ENCODE peak calls at places on chromosomes 12 and 14, in five cellular contexts. One of them, this sample, is unnamed.

GRCh38 chr12:29253916-29254625 is 105.0 kb downstream of the FAR2 start:
- DNase-seq in CD4-positive, CD25-positive, alpha-beta regulatory T cell: no peak
- DNase-seq in stimulated activated CD4-positive, alpha-beta T cell treated with anti-CD3 and anti-CD28 coated beads, Interleukin-4, amount 100 ng/mL, for 4 hours: no peak
- DNase-seq in K562: no peak
- DNase-seq in head of caudate nucleus: no peak
- DNase-seq in this sample: no peak

GRCh38 chr14:31611778-31612433 is 50.7 kb downstream of the NUBPL start:
- DNase-seq in CD4-positive, CD25-positive, alpha-beta regulatory T cell: no peak
- DNase-seq in stimulated activated CD4-positive, alpha-beta T cell treated with anti-CD3 and anti-CD28 coated beads, Interleukin-4, amount 100 ng/mL, for 4 hours: no peak
- DNase-seq in K562: no peak
- DNase-seq in head of caudate nucleus: no peak
- DNase-seq in this sample: no peak

GRCh38 chr12:74665690-74666089 is 128.1 kb downstream of the ATXN7L3B start:
- DNase-seq in CD4-positive, CD25-positive, alpha-beta regulatory T cell: no peak
- DNase-seq in stimulated activated CD4-positive, alpha-beta T cell treated with anti-CD3 and anti-CD28 coated beads, Interleukin-4, amount 100 ng/mL, for 4 hours: no peak
- DNase-seq in K562: no peak
- DNase-seq in head of caudate nucleus: no peak
- DNase-seq in this sample: no peak

GRCh38 chr12:85277900-85278597 is 2.0 kb upstream of the ALX1 start:
- DNase-seq in CD4-positive, CD25-positive, alpha-beta regulatory T cell: no peak
- DNase-seq in stimulated activated CD4-positive, alpha-beta T cell treated with anti-CD3 and anti-CD28 coated beads, Interleukin-4, amount 100 ng/mL, for 4 hours: no peak
- DNase-seq in K562: no peak
- DNase-seq in head of caudate nucleus: no peak
- DNase-seq in this sample: no peak

GRCh38 chr12:105672171-105672570 is 341.7 kb downstream of the C12orf75 start:
- DNase-seq in CD4-positive, CD25-positive, alpha-beta regulatory T cell: no peak
- DNase-seq in stimulated activated CD4-positive, alpha-beta T cell treated with anti-CD3 and anti-CD28 coated beads, Interleukin-4, amount 100 ng/mL, for 4 hours: no peak
- DNase-seq in K562: no peak
- DNase-seq in head of caudate nucleus: no peak
- DNase-seq in this sample: no peak

GRCh38 chr12:1533602-1534304 is 60.6 kb downstream of the FBXL14 start:
- DNase-seq in CD4-positive, CD25-positive, alpha-beta regulatory T cell: no peak
- DNase-seq in stimulated activated CD4-positive, alpha-beta T cell treated with anti-CD3 and anti-CD28 coated beads, Interleukin-4, amount 100 ng/mL, for 4 hours: no peak
- DNase-seq in K562: peak
- DNase-seq in head of caudate nucleus: no peak
- DNase-seq in this sample: no peak

GRCh38 chr12:104782296-104782695 is 175.8 kb downstream of the SLC41A2 start:
- DNase-seq in CD4-positive, CD25-positive, alpha-beta regulatory T cell: no peak
- DNase-seq in stimulated activated CD4-positive, alpha-beta T cell treated with anti-CD3 and anti-CD28 coated beads, Interleukin-4, amount 100 ng/mL, for 4 hours: no peak
- DNase-seq in K562: no peak
- DNase-seq in head of caudate nucleus: no peak
- DNase-seq in this sample: no peak

GRCh38 chr14:60090864-60091519 is 731 bp upstream of the PCNX4 start:
- DNase-seq in CD4-positive, CD25-positive, alpha-beta regulatory T cell: peak
- DNase-seq in stimulated activated CD4-positive, alpha-beta T cell treated with anti-CD3 and anti-CD28 coated beads, Interleukin-4, amount 100 ng/mL, for 4 hours: no peak
- DNase-seq in K562: peak
- DNase-seq in head of caudate nucleus: peak
- DNase-seq in this sample: no peak

GRCh38 chr14:48751293-48751692 is 834.9 kb downstream of the RPS29 start:
- DNase-seq in CD4-positive, CD25-positive, alpha-beta regulatory T cell: no peak
- DNase-seq in stimulated activated CD4-positive, alpha-beta T cell treated with anti-CD3 and anti-CD28 coated beads, Interleukin-4, amount 100 ng/mL, for 4 hours: no peak
- DNase-seq in K562: no peak
- DNase-seq in head of caudate nucleus: no peak
- DNase-seq in this sample: no peak

GRCh38 chr12:44873898-44874297 is 2.2 kb downstream of the NELL2 start:
- DNase-seq in CD4-positive, CD25-positive, alpha-beta regulatory T cell: no peak
- DNase-seq in stimulated activated CD4-positive, alpha-beta T cell treated with anti-CD3 and anti-CD28 coated beads, Interleukin-4, amount 100 ng/mL, for 4 hours: no peak
- DNase-seq in K562: no peak
- DNase-seq in head of caudate nucleus: no peak
- DNase-seq in this sample: no peak

GRCh38 chr12:29517265-29517664 is 19.8 kb upstream of the OVCH1 start:
- DNase-seq in CD4-positive, CD25-positive, alpha-beta regulatory T cell: no peak
- DNase-seq in stimulated activated CD4-positive, alpha-beta T cell treated with anti-CD3 and anti-CD28 coated beads, Interleukin-4, amount 100 ng/mL, for 4 hours: no peak
- DNase-seq in K562: peak
- DNase-seq in head of caudate nucleus: peak
- DNase-seq in this sample: no peak

GRCh38 chr12:46671102-46671501 is 154.7 kb downstream of the SLC38A4 start:
- DNase-seq in CD4-positive, CD25-positive, alpha-beta regulatory T cell: no peak
- DNase-seq in stimulated activated CD4-positive, alpha-beta T cell treated with anti-CD3 and anti-CD28 coated beads, Interleukin-4, amount 100 ng/mL, for 4 hours: no peak
- DNase-seq in K562: no peak
- DNase-seq in head of caudate nucleus: no peak
- DNase-seq in this sample: no peak

GRCh38 chr14:63273091-63273490 is 45.6 kb downstream of the GPHB5 start:
- DNase-seq in CD4-positive, CD25-positive, alpha-beta regulatory T cell: no peak
- DNase-seq in stimulated activated CD4-positive, alpha-beta T cell treated with anti-CD3 and anti-CD28 coated beads, Interleukin-4, amount 100 ng/mL, for 4 hours: no peak
- DNase-seq in K562: no peak
- DNase-seq in head of caudate nucleus: no peak
- DNase-seq in this sample: no peak

GRCh38 chr14:90109858-90110257 is 48.1 kb downstream of the KCNK13 start:
- DNase-seq in CD4-positive, CD25-positive, alpha-beta regulatory T cell: no peak
- DNase-seq in stimulated activated CD4-positive, alpha-beta T cell treated with anti-CD3 and anti-CD28 coated beads, Interleukin-4, amount 100 ng/mL, for 4 hours: no peak
- DNase-seq in K562: peak
- DNase-seq in head of caudate nucleus: no peak
- DNase-seq in this sample: no peak

GRCh38 chr14:100448376-100448775 is 125.2 kb downstream of the SLC25A47 start:
- DNase-seq in CD4-positive, CD25-positive, alpha-beta regulatory T cell: no peak
- DNase-seq in stimulated activated CD4-positive, alpha-beta T cell treated with anti-CD3 and anti-CD28 coated beads, Interleukin-4, amount 100 ng/mL, for 4 hours: no peak
- DNase-seq in K562: no peak
- DNase-seq in head of caudate nucleus: no peak
- DNase-seq in this sample: no peak

GRCh38 chr12:5806376-5807089 is 138.5 kb downstream of the ANO2 start:
- DNase-seq in CD4-positive, CD25-positive, alpha-beta regulatory T cell: no peak
- DNase-seq in stimulated activated CD4-positive, alpha-beta T cell treated with anti-CD3 and anti-CD28 coated beads, Interleukin-4, amount 100 ng/mL, for 4 hours: no peak
- DNase-seq in K562: no peak
- DNase-seq in head of caudate nucleus: no peak
- DNase-seq in this sample: no peak

GRCh38 chr14:80275208-80275850 is 64.0 kb upstream of the DIO2 start:
- DNase-seq in CD4-positive, CD25-positive, alpha-beta regulatory T cell: no peak
- DNase-seq in stimulated activated CD4-positive, alpha-beta T cell treated with anti-CD3 and anti-CD28 coated beads, Interleukin-4, amount 100 ng/mL, for 4 hours: no peak
- DNase-seq in K562: no peak
- DNase-seq in head of caudate nucleus: no peak
- DNase-seq in this sample: no peak

GRCh38 chr14:70919774-70920173 is 12.5 kb downstream of the PCNX1 start:
- DNase-seq in CD4-positive, CD25-positive, alpha-beta regulatory T cell: no peak
- DNase-seq in stimulated activated CD4-positive, alpha-beta T cell treated with anti-CD3 and anti-CD28 coated beads, Interleukin-4, amount 100 ng/mL, for 4 hours: no peak
- DNase-seq in K562: no peak
- DNase-seq in head of caudate nucleus: no peak
- DNase-seq in this sample: no peak

GRCh38 chr12:4274960-4275868 is 1.7 kb downstream of the CCND2 start:
- DNase-seq in CD4-positive, CD25-positive, alpha-beta regulatory T cell: no peak
- DNase-seq in stimulated activated CD4-positive, alpha-beta T cell treated with anti-CD3 and anti-CD28 coated beads, Interleukin-4, amount 100 ng/mL, for 4 hours: no peak
- DNase-seq in K562: peak
- DNase-seq in head of caudate nucleus: no peak
- DNase-seq in this sample: no peak

GRCh38 chr12:89286506-89286905 is 65.8 kb downstream of the DUSP6 start:
- DNase-seq in CD4-positive, CD25-positive, alpha-beta regulatory T cell: no peak
- DNase-seq in stimulated activated CD4-positive, alpha-beta T cell treated with anti-CD3 and anti-CD28 coated beads, Interleukin-4, amount 100 ng/mL, for 4 hours: no peak
- DNase-seq in K562: no peak
- DNase-seq in head of caudate nucleus: no peak
- DNase-seq in this sample: no peak

GRCh38 chr12:57753938-57754337 is 965 bp upstream of the MARCHF9 start:
- DNase-seq in CD4-positive, CD25-positive, alpha-beta regulatory T cell: no peak
- DNase-seq in stimulated activated CD4-positive, alpha-beta T cell treated with anti-CD3 and anti-CD28 coated beads, Interleukin-4, amount 100 ng/mL, for 4 hours: no peak
- DNase-seq in K562: peak
- DNase-seq in head of caudate nucleus: no peak
- DNase-seq in this sample: no peak

GRCh38 chr12:41051909-41052308 is 136.2 kb upstream of the PDZRN4 start:
- DNase-seq in CD4-positive, CD25-positive, alpha-beta regulatory T cell: no peak
- DNase-seq in stimulated activated CD4-positive, alpha-beta T cell treated with anti-CD3 and anti-CD28 coated beads, Interleukin-4, amount 100 ng/mL, for 4 hours: no peak
- DNase-seq in K562: no peak
- DNase-seq in head of caudate nucleus: no peak
- DNase-seq in this sample: no peak

GRCh38 chr14:63547798-63548335 is 4.7 kb upstream of the PPP2R5E start:
- DNase-seq in CD4-positive, CD25-positive, alpha-beta regulatory T cell: no peak
- DNase-seq in stimulated activated CD4-positive, alpha-beta T cell treated with anti-CD3 and anti-CD28 coated beads, Interleukin-4, amount 100 ng/mL, for 4 hours: no peak
- DNase-seq in K562: no peak
- DNase-seq in head of caudate nucleus: no peak
- DNase-seq in this sample: no peak

GRCh38 chr12:108315486-108316105 is 23.5 kb downstream of the CMKLR1 start:
- DNase-seq in CD4-positive, CD25-positive, alpha-beta regulatory T cell: no peak
- DNase-seq in stimulated activated CD4-positive, alpha-beta T cell treated with anti-CD3 and anti-CD28 coated beads, Interleukin-4, amount 100 ng/mL, for 4 hours: no peak
- DNase-seq in K562: no peak
- DNase-seq in head of caudate nucleus: no peak
- DNase-seq in this sample: no peak

GRCh38 chr14:24298892-24299254 is 707 bp downstream of the DHRS1 start:
- DNase-seq in CD4-positive, CD25-positive, alpha-beta regulatory T cell: no peak
- DNase-seq in stimulated activated CD4-positive, alpha-beta T cell treated with anti-CD3 and anti-CD28 coated beads, Interleukin-4, amount 100 ng/mL, for 4 hours: no peak
- DNase-seq in K562: peak
- DNase-seq in head of caudate nucleus: no peak
- DNase-seq in this sample: no peak

GRCh38 chr14:76333664-76334063 is 42.3 kb upstream of the ESRRB start:
- DNase-seq in CD4-positive, CD25-positive, alpha-beta regulatory T cell: no peak
- DNase-seq in stimulated activated CD4-positive, alpha-beta T cell treated with anti-CD3 and anti-CD28 coated beads, Interleukin-4, amount 100 ng/mL, for 4 hours: no peak
- DNase-seq in K562: no peak
- DNase-seq in head of caudate nucleus: no peak
- DNase-seq in this sample: no peak

GRCh38 chr12:33588725-33589405 is 149.2 kb upstream of the SYT10 start:
- DNase-seq in CD4-positive, CD25-positive, alpha-beta regulatory T cell: no peak
- DNase-seq in stimulated activated CD4-positive, alpha-beta T cell treated with anti-CD3 and anti-CD28 coated beads, Interleukin-4, amount 100 ng/mL, for 4 hours: no peak
- DNase-seq in K562: peak
- DNase-seq in head of caudate nucleus: no peak
- DNase-seq in this sample: no peak

GRCh38 chr14:93548102-93548843 is 117.5 kb downstream of the UNC79 start:
- DNase-seq in CD4-positive, CD25-positive, alpha-beta regulatory T cell: no peak
- DNase-seq in stimulated activated CD4-positive, alpha-beta T cell treated with anti-CD3 and anti-CD28 coated beads, Interleukin-4, amount 100 ng/mL, for 4 hours: no peak
- DNase-seq in K562: no peak
- DNase-seq in head of caudate nucleus: no peak
- DNase-seq in this sample: no peak

GRCh38 chr12:67141405-67142018 is 127.6 kb upstream of the CAND1 start:
- DNase-seq in CD4-positive, CD25-positive, alpha-beta regulatory T cell: no peak
- DNase-seq in stimulated activated CD4-positive, alpha-beta T cell treated with anti-CD3 and anti-CD28 coated beads, Interleukin-4, amount 100 ng/mL, for 4 hours: no peak
- DNase-seq in K562: no peak
- DNase-seq in head of caudate nucleus: no peak
- DNase-seq in this sample: no peak

GRCh38 chr12:5654019-5654418 is 222.1 kb downstream of the NTF3 start:
- DNase-seq in CD4-positive, CD25-positive, alpha-beta regulatory T cell: no peak
- DNase-seq in stimulated activated CD4-positive, alpha-beta T cell treated with anti-CD3 and anti-CD28 coated beads, Interleukin-4, amount 100 ng/mL, for 4 hours: no peak
- DNase-seq in K562: no peak
- DNase-seq in head of caudate nucleus: no peak
- DNase-seq in this sample: no peak

GRCh38 chr12:93922583-93923006 is 225.8 kb upstream of the PLXNC1 start:
- DNase-seq in CD4-positive, CD25-positive, alpha-beta regulatory T cell: no peak
- DNase-seq in stimulated activated CD4-positive, alpha-beta T cell treated with anti-CD3 and anti-CD28 coated beads, Interleukin-4, amount 100 ng/mL, for 4 hours: no peak
- DNase-seq in K562: peak
- DNase-seq in head of caudate nucleus: no peak
- DNase-seq in this sample: no peak

GRCh38 chr14:20302042-20302761 is 3.5 kb downstream of the TTC5 start:
- DNase-seq in CD4-positive, CD25-positive, alpha-beta regulatory T cell: no peak
- DNase-seq in stimulated activated CD4-positive, alpha-beta T cell treated with anti-CD3 and anti-CD28 coated beads, Interleukin-4, amount 100 ng/mL, for 4 hours: no peak
- DNase-seq in K562: peak
- DNase-seq in head of caudate nucleus: no peak
- DNase-seq in this sample: no peak

GRCh38 chr14:35669782-35670181 is 135.8 kb downstream of the INSM2 start:
- DNase-seq in CD4-positive, CD25-positive, alpha-beta regulatory T cell: no peak
- DNase-seq in stimulated activated CD4-positive, alpha-beta T cell treated with anti-CD3 and anti-CD28 coated beads, Interleukin-4, amount 100 ng/mL, for 4 hours: no peak
- DNase-seq in K562: no peak
- DNase-seq in head of caudate nucleus: no peak
- DNase-seq in this sample: no peak

GRCh38 chr12:18861287-18861858 is 123.5 kb downstream of the CAPZA3 start:
- DNase-seq in CD4-positive, CD25-positive, alpha-beta regulatory T cell: no peak
- DNase-seq in stimulated activated CD4-positive, alpha-beta T cell treated with anti-CD3 and anti-CD28 coated beads, Interleukin-4, amount 100 ng/mL, for 4 hours: no peak
- DNase-seq in K562: peak
- DNase-seq in head of caudate nucleus: no peak
- DNase-seq in this sample: no peak

GRCh38 chr12:121799842-121800693 is 3.7 kb upstream of the SETD1B start:
- DNase-seq in CD4-positive, CD25-positive, alpha-beta regulatory T cell: peak
- DNase-seq in stimulated activated CD4-positive, alpha-beta T cell treated with anti-CD3 and anti-CD28 coated beads, Interleukin-4, amount 100 ng/mL, for 4 hours: peak
- DNase-seq in K562: peak
- DNase-seq in head of caudate nucleus: peak
- DNase-seq in this sample: peak

GRCh38 chr14:89349196-89350008 is 67.6 kb downstream of the FOXN3 start:
- DNase-seq in CD4-positive, CD25-positive, alpha-beta regulatory T cell: no peak
- DNase-seq in stimulated activated CD4-positive, alpha-beta T cell treated with anti-CD3 and anti-CD28 coated beads, Interleukin-4, amount 100 ng/mL, for 4 hours: no peak
- DNase-seq in K562: no peak
- DNase-seq in head of caudate nucleus: peak
- DNase-seq in this sample: no peak

GRCh38 chr12:24909667-24910066 is 39.2 kb downstream of the BCAT1 start:
- DNase-seq in CD4-positive, CD25-positive, alpha-beta regulatory T cell: no peak
- DNase-seq in stimulated activated CD4-positive, alpha-beta T cell treated with anti-CD3 and anti-CD28 coated beads, Interleukin-4, amount 100 ng/mL, for 4 hours: no peak
- DNase-seq in K562: peak
- DNase-seq in head of caudate nucleus: no peak
- DNase-seq in this sample: no peak

GRCh38 chr14:62179367-62180018 is 417.3 kb downstream of the SNAPC1 start:
- DNase-seq in CD4-positive, CD25-positive, alpha-beta regulatory T cell: no peak
- DNase-seq in stimulated activated CD4-positive, alpha-beta T cell treated with anti-CD3 and anti-CD28 coated beads, Interleukin-4, amount 100 ng/mL, for 4 hours: peak
- DNase-seq in K562: peak
- DNase-seq in head of caudate nucleus: peak
- DNase-seq in this sample: no peak

GRCh38 chr12:13104403-13104802 is 936 bp upstream of the GSG1 start:
- DNase-seq in CD4-positive, CD25-positive, alpha-beta regulatory T cell: no peak
- DNase-seq in stimulated activated CD4-positive, alpha-beta T cell treated with anti-CD3 and anti-CD28 coated beads, Interleukin-4, amount 100 ng/mL, for 4 hours: no peak
- DNase-seq in K562: no peak
- DNase-seq in head of caudate nucleus: no peak
- DNase-seq in this sample: no peak